ENCODE peak calls at places on chromosomes 11 and 22, in ten cellular contexts. S, J, A, D, O, H, I, M, K and C are unnamed samples.

GRCh38 chr11:11764428-11764803 is 77.4 kb upstream of the USP47 start:
- DNase-seq in J (no peak), H (no peak), I (no peak), A (no peak), D (no peak), O (no peak), S (no peak), K (no peak), M (no peak), C (no peak)

GRCh38 chr22:19524170-19525115 is at the start of gene CLDN5:
- DNase-seq in J (no peak), A (no peak), K (no peak), I (peak), D (peak), S (no peak), O (peak), M (no peak), H (no peak), C (no peak)

GRCh38 chr11:117037279-117037951 is 60.8 kb downstream of the SIK3 start:
- DNase-seq in J (no peak), D (no peak), O (no peak), A (no peak), M (no peak), I (no peak), S (no peak), H (peak), K (no peak), C (no peak)

GRCh38 chr22:25482091-25482760 is 82.2 kb upstream of the GRK3 start:
- DNase-seq in M (no peak), S (no peak), I (no peak), H (no peak), A (no peak), J (no peak), O (no peak), D (no peak), K (no peak), C (no peak)

GRCh38 chr22:36016656-36017055 is 12.0 kb downstream of the RBFOX2 start:
- DNase-seq in H (peak), O (no peak), K (no peak), D (no peak), J (no peak), A (no peak), M (no peak), S (no peak), I (no peak), C (no peak)

GRCh38 chr11:113193077-113193476 is 121.3 kb upstream of the TTC12 start:
- DNase-seq in O (no peak), H (peak), I (no peak), K (no peak), M (no peak), J (no peak), S (no peak), A (no peak), D (peak), C (no peak)

GRCh38 chr11:27635567-27636037 is 64.7 kb downstream of the BDNF start:
- DNase-seq in S (no peak), M (no peak), J (no peak), D (no peak), I (no peak), O (no peak), K (no peak), H (no peak), A (no peak), C (no peak)

GRCh38 chr11:79485694-79486093 is 44.9 kb upstream of the TENM4 start:
- DNase-seq in J (no peak), K (no peak), A (no peak), M (no peak), H (no peak), I (no peak), S (no peak), O (no peak), D (no peak), C (no peak)

GRCh38 chr11:58578136-58578634 is 678 bp upstream of the ZFP91 start:
- DNase-seq in I (peak), D (peak), J (peak), A (peak), O (peak), M (peak), K (peak), H (peak), S (peak), C (peak)

GRCh38 chr11:271316-271715 is 6.9 kb upstream of the NLRP6 start:
- DNase-seq in H (no peak), S (no peak), M (no peak), D (no peak), O (no peak), I (no peak), J (no peak), K (no peak), A (no peak), C (no peak)

GRCh38 chr11:74265256-74265655 is 46.2 kb downstream of the P4HA3 start:
- DNase-seq in J (no peak), I (no peak), S (no peak), M (no peak), O (peak), D (no peak), K (no peak), H (no peak), A (no peak), C (no peak)

GRCh38 chr11:12089473-12089872 is 20.9 kb upstream of the MICAL2 start:
- DNase-seq in D (no peak), K (no peak), J (no peak), M (no peak), A (no peak), O (no peak), H (peak), I (no peak), S (no peak), C (no peak)

GRCh38 chr11:86938900-86939880 is 16.0 kb downstream of the FZD4 start:
- DNase-seq in D (peak), A (no peak), J (no peak), H (peak), S (no peak), I (no peak), O (no peak), K (peak), M (no peak), C (no peak)

GRCh38 chr22:31276426-31277167 is 15.7 kb downstream of the PIK3IP1 start:
- DNase-seq in S (no peak), D (no peak), I (no peak), M (no peak), K (no peak), J (no peak), O (no peak), A (no peak), H (no peak), C (no peak)

GRCh38 chr11:87039371-87039770 is 1.6 kb downstream of the TMEM135 start:
- DNase-seq in D (no peak), I (peak), O (no peak), S (no peak), H (no peak), K (no peak), J (no peak), M (no peak), A (no peak), C (no peak)

GRCh38 chr11:130124096-130124495 is 35.5 kb upstream of the ST14 start:
- DNase-seq in K (peak), M (no peak), D (peak), A (peak), I (peak), S (peak), O (no peak), H (peak), J (peak), C (peak)

GRCh38 chr11:14101388-14101787 is 138.9 kb downstream of the SPON1 start:
- DNase-seq in O (no peak), I (no peak), J (no peak), S (no peak), M (no peak), H (no peak), D (no peak), A (no peak), K (no peak), C (no peak)

GRCh38 chr11:1749787-1750351 is 526 bp downstream of the IFITM10 start:
- DNase-seq in D (peak), K (peak), O (no peak), H (peak), M (no peak), J (no peak), S (peak), I (no peak), A (no peak), C (no peak)

GRCh38 chr11:26806209-26806608 is 84.3 kb upstream of the SLC5A12 start:
- DNase-seq in M (no peak), A (no peak), D (peak), I (no peak), S (peak), H (peak), J (peak), K (no peak), O (no peak), C (no peak)

GRCh38 chr11:8317164-8317563 is 53.5 kb upstream of the LMO1 start:
- DNase-seq in J (no peak), A (no peak), H (peak), D (no peak), K (no peak), S (no peak), O (no peak), M (no peak), I (no peak), C (no peak)

GRCh38 chr11:123188508-123189165 is 6.4 kb downstream of the CLMP start:
- DNase-seq in M (no peak), A (peak), O (no peak), H (peak), I (no peak), S (no peak), D (peak), K (no peak), J (no peak), C (no peak)

GRCh38 chr11:119888119-119888518 is 159.1 kb upstream of the NECTIN1 start:
- DNase-seq in A (no peak), M (no peak), S (no peak), J (no peak), D (peak), K (no peak), I (no peak), H (no peak), O (no peak), C (no peak)

GRCh38 chr11:134407321-134407828 is 4.7 kb downstream of the B3GAT1 start:
- DNase-seq in I (no peak), K (no peak), S (no peak), D (no peak), J (no peak), A (no peak), M (no peak), O (no peak), H (no peak), C (no peak)

GRCh38 chr11:76228122-76229000 is 22.1 kb upstream of the WNT11 start:
- DNase-seq in K (peak), D (no peak), I (no peak), O (no peak), H (no peak), S (no peak), A (no peak), J (no peak), M (no peak), C (no peak)